ENCODE peak calls at places on chromosomes 11 and 22, in five cellular contexts. A is GM23338, R is H1, V is Panc1, T is GM12891. M is an unnamed sample.

GRCh38 chr11:95877288-95877687 is 46.6 kb downstream of the MTMR2 start:
- DNase-seq in A (no peak), R (no peak), V (no peak), T (no peak), M (no peak)

GRCh38 chr11:82858556-82859091 is 41.6 kb downstream of the PRCP start:
- DNase-seq in R (no peak), A (no peak), V (peak), T (no peak), M (no peak)

GRCh38 chr22:40487663-40488249 is 117.4 kb downstream of the SGSM3 start:
- DNase-seq in R (no peak), V (no peak), A (peak), T (no peak), M (peak)

GRCh38 chr11:92266821-92267220 is 42.2 kb downstream of the FAT3 start:
- DNase-seq in R (no peak), T (no peak), V (no peak), A (no peak), M (peak)

GRCh38 chr11:118878187-118878586 is 5.5 kb upstream of the CXCR5 start:
- DNase-seq in V (no peak), A (no peak), R (no peak), T (no peak), M (no peak)

GRCh38 chr11:1763336-1763795 is 361 bp downstream of the CTSD start:
- DNase-seq in R (no peak), T (no peak), A (no peak), V (no peak), M (no peak)

GRCh38 chr11:124832571-124832970 is 32.4 kb upstream of the MSANTD2 start:
- DNase-seq in A (no peak), T (no peak), V (no peak), R (no peak), M (no peak)

GRCh38 chr11:128342511-128343133 is 244.7 kb downstream of the ETS1 start:
- DNase-seq in R (no peak), V (peak), A (no peak), T (peak), M (peak)

GRCh38 chr22:19745155-19746133 is 15.1 kb upstream of the TBX1 start:
- DNase-seq in R (no peak), A (peak), V (no peak), T (no peak), M (no peak)

GRCh38 chr22:19740586-19740985 is 17.2 kb downstream of the GP1BB start:
- DNase-seq in A (no peak), V (no peak), T (no peak), R (no peak), M (no peak)

GRCh38 chr11:65448074-65448417 is 25.4 kb downstream of the NEAT1 start:
- DNase-seq in A (no peak), R (no peak), V (no peak), T (no peak), M (no peak)
- TF ChIP-seq POLR2AphosphoS5 in A (no peak), R (no peak), V (no peak), T (no peak), M (no peak)

GRCh38 chr11:85765835-85766234 is 45.1 kb downstream of the SYTL2 start:
- DNase-seq in V (no peak), A (no peak), R (no peak), T (no peak), M (no peak)

GRCh38 chr11:85767277-85767676 is 43.7 kb downstream of the SYTL2 start:
- DNase-seq in V (no peak), T (no peak), A (no peak), R (no peak), M (no peak)

GRCh38 chr11:85768473-85769146 is 42.3 kb downstream of the SYTL2 start:
- DNase-seq in T (no peak), R (no peak), V (no peak), A (no peak), M (no peak)

GRCh38 chr11:85764796-85765195 is 46.1 kb downstream of the SYTL2 start:
- DNase-seq in R (no peak), A (no peak), V (no peak), T (no peak), M (no peak)

DNA sequence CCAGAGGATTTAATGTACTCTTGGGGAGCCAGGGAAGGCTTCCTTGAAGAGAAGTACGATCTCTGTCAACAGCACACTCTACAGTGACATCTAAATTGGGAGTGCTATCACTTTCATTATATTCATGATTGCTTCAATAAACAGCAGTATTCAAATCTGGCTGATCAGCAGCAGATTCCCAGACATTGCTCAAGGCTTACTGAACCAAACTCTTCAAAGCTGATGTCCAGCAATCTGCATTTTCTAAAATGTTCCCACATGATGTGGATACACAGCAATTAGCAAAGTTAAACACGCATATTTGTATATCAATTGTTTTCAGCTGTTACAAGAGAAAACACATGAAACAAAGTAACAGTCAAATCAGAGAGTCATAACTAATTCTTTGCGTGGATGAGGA is 44.1 kb downstream of the SYTL2 start:
- DNase-seq in T (no peak), V (no peak), A (no peak), R (no peak), M (no peak)
- TF ChIP-seq POLR2AphosphoS5 in T (no peak), V (no peak), A (no peak), R (no peak), M (no peak)

GRCh38 chr11:65786008-65786785 is 666 bp upstream of the OVOL1 start:
- DNase-seq in R (no peak), A (peak), V (no peak), T (no peak), M (no peak)

GRCh38 chr11:65787649-65788622 is 1.1 kb downstream of the OVOL1 start:
- DNase-seq in A (peak), T (no peak), V (no peak), R (peak), M (no peak)

GRCh38 chr11:65788801-65789200 is 1.9 kb downstream of the OVOL1 start:
- DNase-seq in R (no peak), A (no peak), V (no peak), T (no peak), M (no peak)

GRCh38 chr11:65785329-65786007 is 1.4 kb upstream of the OVOL1 start:
- DNase-seq in T (no peak), R (no peak), V (no peak), A (no peak), M (no peak)

DNA sequence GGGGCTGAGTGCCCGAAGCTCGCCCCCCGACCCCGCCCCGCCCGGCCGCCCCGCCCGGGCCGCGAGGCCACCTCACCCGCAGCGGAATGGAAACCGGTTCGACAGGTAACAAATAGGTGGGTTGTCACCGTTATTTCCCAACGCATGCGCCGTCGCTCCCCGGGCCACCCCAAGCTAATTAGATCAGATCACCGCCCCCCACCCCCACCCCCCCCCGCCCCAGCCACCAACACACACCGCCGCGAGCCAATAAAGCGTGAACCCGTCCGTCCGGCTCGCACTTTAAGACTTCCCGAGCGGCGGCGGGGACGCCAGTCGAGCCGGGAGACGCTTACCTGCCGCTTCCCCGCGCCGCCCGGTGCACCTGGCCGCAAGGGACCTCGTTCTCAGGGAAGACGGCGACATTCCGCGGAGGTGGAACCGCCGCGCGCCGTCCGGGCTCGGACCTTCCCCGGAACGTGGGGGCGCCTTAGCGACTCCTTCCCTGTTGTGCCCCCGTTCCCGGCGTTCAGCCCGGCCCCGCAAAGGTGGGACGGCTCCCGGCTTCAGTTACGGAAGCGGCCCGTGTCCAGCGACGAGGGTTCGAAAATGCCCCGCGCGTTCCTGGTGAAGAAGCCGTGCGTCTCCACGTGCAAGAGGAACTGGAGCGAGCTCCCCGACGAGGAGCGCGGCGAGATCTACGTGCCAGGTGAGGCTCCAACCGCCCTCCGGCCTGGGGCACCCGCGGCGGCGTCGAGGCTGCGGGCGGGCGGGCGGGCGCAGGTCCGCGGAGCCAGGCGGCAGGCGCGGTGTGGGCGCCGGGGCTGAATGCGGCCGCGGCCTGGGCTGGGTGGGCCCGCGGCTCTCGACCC is at the start of gene OVOL1:
- DNase-seq in T (no peak), A (peak), R (no peak), V (no peak), M (no peak)
- TF ChIP-seq POLR2AphosphoS5 in T (no peak), A (no peak), R (peak), V (no peak), M (no peak)

GRCh38 chr22:36160499-36160942 is at the start of gene APOL3:
- DNase-seq in T (no peak), A (no peak), V (no peak), R (no peak), M (no peak)
- TF ChIP-seq POLR2AphosphoS5 in T (no peak), A (no peak), V (no peak), R (no peak), M (no peak)

GRCh38 chr11:31817054-31817620 is 6.0 kb upstream of the PAX6 start:
- DNase-seq in R (no peak), V (no peak), T (no peak), A (peak), M (no peak)

GRCh38 chr11:31815743-31816466 is 4.8 kb upstream of the PAX6 start:
- DNase-seq in A (no peak), V (no peak), R (no peak), T (no peak), M (no peak)

GRCh38 chr11:31817621-31818493 is 6.7 kb upstream of the PAX6 start:
- DNase-seq in T (no peak), R (no peak), V (no peak), A (peak), M (no peak)

GRCh38 chr11:31818874-31819331 is 7.8 kb upstream of the PAX6 start:
- DNase-seq in V (no peak), T (no peak), R (no peak), A (peak), M (no peak)

DNA sequence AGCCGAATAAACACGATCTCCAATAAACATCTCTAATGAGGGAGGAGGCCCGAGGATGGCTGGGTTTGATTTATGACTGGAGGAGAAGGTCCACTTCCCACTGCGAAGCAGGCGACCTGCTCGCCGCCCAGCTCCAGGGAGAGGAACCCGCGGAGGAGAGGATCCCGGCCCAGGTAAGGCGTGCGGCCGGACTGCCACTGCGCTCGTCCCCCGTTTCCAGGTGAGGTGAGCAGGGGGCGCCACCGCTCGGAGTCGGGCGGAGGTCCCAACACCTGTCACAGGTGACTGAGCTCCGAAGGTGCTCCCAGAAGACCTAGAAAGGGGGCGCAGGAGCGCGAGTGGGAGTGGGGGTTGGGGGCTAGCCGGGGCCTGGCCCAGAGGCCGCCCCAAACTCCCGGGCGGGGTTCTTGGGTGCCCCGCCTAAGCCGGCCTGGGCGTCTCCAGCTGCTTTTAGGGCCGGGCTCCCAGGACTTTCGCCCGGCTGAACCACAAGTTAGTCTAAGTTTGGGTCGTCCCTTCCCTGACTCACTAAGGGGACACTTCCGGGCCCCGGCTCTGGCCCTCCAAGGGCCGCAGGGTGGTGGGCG is 5.4 kb upstream of the PAX6 start:
- DNase-seq in R (no peak), V (no peak), A (peak), T (no peak), M (no peak)
- TF ChIP-seq POLR2AphosphoS5 in R (no peak), V (no peak), A (no peak), T (no peak), M (no peak)

DNA sequence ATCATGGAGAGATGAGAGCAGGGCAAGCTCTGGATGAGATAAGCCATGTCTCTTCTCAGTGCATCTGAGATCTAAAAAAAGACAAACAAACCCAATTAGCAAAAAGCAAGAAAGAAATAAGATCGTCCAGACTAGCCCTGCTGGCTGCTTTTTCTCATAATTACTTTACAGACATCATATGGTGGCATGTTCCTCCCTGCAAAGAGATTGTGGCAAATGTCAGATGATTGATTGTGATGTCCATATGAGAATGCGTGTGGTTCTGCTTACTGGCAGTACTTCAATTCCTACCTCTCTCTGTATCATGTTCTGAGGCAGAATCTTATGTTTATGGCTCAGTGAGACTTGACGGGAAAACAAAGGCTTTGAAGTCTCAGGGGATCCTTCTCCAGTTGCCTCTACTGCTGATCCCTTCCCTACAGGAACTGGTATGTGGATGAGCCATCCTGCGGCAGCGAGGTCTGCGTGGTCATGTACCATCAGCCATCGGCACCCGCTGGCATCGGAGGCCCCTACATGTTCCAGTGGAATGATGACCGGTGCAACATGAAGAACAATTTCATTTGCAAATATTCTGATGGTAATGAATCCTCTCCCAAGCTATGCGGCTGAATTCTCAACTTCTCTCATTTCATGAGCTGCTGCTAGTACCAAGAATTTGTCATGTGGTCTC is 8.8 kb downstream of the LAYN start:
- DNase-seq in T (no peak), V (no peak), A (no peak), R (no peak), M (no peak)
- TF ChIP-seq POLR2AphosphoS5 in T (no peak), V (no peak), A (no peak), R (no peak), M (no peak)

GRCh38 chr22:36086629-36087254 is 58.1 kb upstream of the RBFOX2 start:
- DNase-seq in A (no peak), V (no peak), R (no peak), T (no peak), M (no peak)
- TF ChIP-seq POLR2AphosphoS5 in A (no peak), V (no peak), R (no peak), T (no peak), M (no peak)

GRCh38 chr11:12166299-12167092 is 56.1 kb downstream of the MICAL2 start:
- DNase-seq in A (no peak), V (no peak), T (no peak), R (no peak), M (no peak)

GRCh38 chr11:12168114-12168513 is 57.7 kb downstream of the MICAL2 start:
- DNase-seq in R (no peak), A (no peak), V (no peak), T (no peak), M (no peak)

GRCh38 chr11:12169822-12170221 is 59.4 kb downstream of the MICAL2 start:
- DNase-seq in R (no peak), A (no peak), T (no peak), V (no peak), M (no peak)

GRCh38 chr11:12165237-12165875 is 55.0 kb downstream of the MICAL2 start:
- DNase-seq in V (no peak), T (no peak), R (no peak), A (no peak), M (no peak)

DNA sequence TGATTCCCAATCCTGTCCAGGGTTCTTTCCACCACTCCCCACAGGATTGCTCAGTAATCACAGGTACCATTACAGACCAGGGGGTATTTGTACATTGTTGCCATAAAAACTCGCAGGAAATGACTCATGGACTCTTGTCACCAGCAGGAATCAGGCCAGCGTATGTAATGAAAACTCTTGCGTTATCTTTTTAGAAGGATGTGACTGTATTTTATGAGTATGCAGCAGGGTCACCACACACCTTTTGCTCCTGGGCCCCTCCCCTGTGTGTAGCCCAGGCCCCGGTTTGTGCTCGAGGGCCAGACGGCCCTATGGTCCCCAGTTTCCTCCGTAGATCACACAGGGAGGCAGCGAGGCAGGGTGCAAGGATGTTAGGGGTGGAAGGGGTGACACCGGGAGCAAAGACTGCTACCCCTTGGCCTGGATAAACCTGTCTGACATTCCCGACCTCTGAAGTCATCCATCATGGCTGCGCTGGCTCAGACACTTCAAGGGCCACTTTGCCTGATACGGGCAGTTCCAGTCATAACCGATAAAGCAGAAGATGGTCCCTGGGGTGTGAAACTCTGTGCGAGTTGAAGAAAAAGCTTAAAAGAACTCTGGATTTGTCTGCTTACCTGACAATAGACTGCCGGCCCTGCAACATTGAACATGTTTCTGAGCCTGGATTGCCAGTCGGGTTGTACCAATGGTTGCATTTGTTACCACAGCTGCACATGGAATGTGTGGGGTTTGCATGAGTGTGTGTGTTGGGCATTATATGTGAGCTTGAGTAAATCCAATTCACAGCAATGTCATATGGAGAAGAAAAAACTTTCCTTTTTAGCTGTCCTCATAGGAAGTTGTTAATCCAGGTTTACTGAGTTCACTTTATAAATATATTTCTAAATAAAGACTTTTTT is 57.0 kb downstream of the MICAL2 start:
- DNase-seq in V (peak), T (no peak), R (no peak), A (no peak), M (peak)
- TF ChIP-seq POLR2AphosphoS5 in V (peak), T (no peak), R (no peak), A (no peak), M (no peak)

M was measured in HepG2.